ENCODE peak calls at places on chromosomes 5 and 9, in ten cellular contexts. One of them, this sample, is unnamed.
A peak's percentile ranks its signal among the peaks of the same experiment; 100 is the strongest.

GRCh38 chr5:5271606-5272321 is 131.6 kb downstream of the ADAMTS16 start:
- DNase-seq in adrenal gland: no peak
- DNase-seq in HCT116: no peak
- DNase-seq in prostate gland: no peak
- DNase-seq in heart left ventricle: no peak
- DNase-seq in K562: no peak
- DNase-seq in suprapubic skin: no peak
- DNase-seq in stomach: no peak
- DNase-seq in esophagus muscularis mucosa: peak; percentile 68
- DNase-seq in sigmoid colon: no peak
- DNase-seq in this sample: no peak

GRCh38 chr5:137629646-137630045 is 106.2 kb downstream of the KLHL3 start:
- DNase-seq in adrenal gland: peak; percentile 40
- DNase-seq in HCT116: peak; percentile 51
- DNase-seq in prostate gland: no peak
- DNase-seq in heart left ventricle: no peak
- DNase-seq in K562: peak; percentile 62
- DNase-seq in suprapubic skin: no peak
- DNase-seq in stomach: no peak
- DNase-seq in esophagus muscularis mucosa: peak; percentile 80
- DNase-seq in sigmoid colon: no peak
- DNase-seq in this sample: no peak

GRCh38 chr9:95004452-95005275 is 278.2 kb downstream of the AOPEP start:
- DNase-seq in adrenal gland: peak; percentile 66
- DNase-seq in HCT116: no peak
- DNase-seq in prostate gland: peak; percentile 60
- DNase-seq in heart left ventricle: peak; percentile 78
- DNase-seq in K562: peak; percentile 72
- DNase-seq in suprapubic skin: no peak
- DNase-seq in stomach: peak; percentile 74
- DNase-seq in esophagus muscularis mucosa: no peak
- DNase-seq in sigmoid colon: peak; percentile 83
- DNase-seq in this sample: no peak

GRCh38 chr5:131279209-131279608 is 15.4 kb downstream of the CDC42SE2 start:
- DNase-seq in adrenal gland: no peak
- DNase-seq in HCT116: no peak
- DNase-seq in prostate gland: no peak
- DNase-seq in heart left ventricle: no peak
- DNase-seq in K562: no peak
- DNase-seq in suprapubic skin: no peak
- DNase-seq in stomach: no peak
- DNase-seq in esophagus muscularis mucosa: no peak
- DNase-seq in sigmoid colon: no peak
- DNase-seq in this sample: no peak

GRCh38 chr9:89871871-89872331 is 267.1 kb downstream of the GADD45G start:
- DNase-seq in adrenal gland: no peak
- DNase-seq in HCT116: no peak
- DNase-seq in prostate gland: no peak
- DNase-seq in heart left ventricle: peak; percentile 75
- DNase-seq in K562: no peak
- DNase-seq in suprapubic skin: peak; percentile 65
- DNase-seq in stomach: peak; percentile 19
- DNase-seq in esophagus muscularis mucosa: no peak
- DNase-seq in sigmoid colon: peak; percentile 62
- DNase-seq in this sample: no peak

GRCh38 chr9:89532478-89532877 is 34.6 kb upstream of the SEMA4D start:
- DNase-seq in adrenal gland: no peak
- DNase-seq in HCT116: no peak
- DNase-seq in prostate gland: no peak
- DNase-seq in heart left ventricle: no peak
- DNase-seq in K562: no peak
- DNase-seq in suprapubic skin: peak; percentile 24
- DNase-seq in stomach: peak; percentile 28
- DNase-seq in esophagus muscularis mucosa: no peak
- DNase-seq in sigmoid colon: no peak
- DNase-seq in this sample: no peak

GRCh38 chr5:57338849-57339340 is 143.7 kb downstream of the ACTBL2 start:
- DNase-seq in adrenal gland: no peak
- DNase-seq in HCT116: no peak
- DNase-seq in prostate gland: no peak
- DNase-seq in heart left ventricle: no peak
- DNase-seq in K562: no peak
- DNase-seq in suprapubic skin: no peak
- DNase-seq in stomach: no peak
- DNase-seq in esophagus muscularis mucosa: no peak
- DNase-seq in sigmoid colon: no peak
- DNase-seq in this sample: no peak

GRCh38 chr5:74625742-74626241 is 14.7 kb downstream of the ENC1 start:
- DNase-seq in adrenal gland: no peak
- DNase-seq in HCT116: no peak
- DNase-seq in prostate gland: no peak
- DNase-seq in heart left ventricle: no peak
- DNase-seq in K562: no peak
- DNase-seq in suprapubic skin: no peak
- DNase-seq in stomach: peak; percentile 52
- DNase-seq in esophagus muscularis mucosa: no peak
- DNase-seq in sigmoid colon: no peak
- DNase-seq in this sample: no peak

GRCh38 chr9:33921967-33922895 is 105.3 kb downstream of the UBE2R2 start:
- DNase-seq in adrenal gland: no peak
- DNase-seq in HCT116: peak; percentile 7
- DNase-seq in prostate gland: no peak
- DNase-seq in heart left ventricle: no peak
- DNase-seq in K562: peak; percentile 40
- DNase-seq in suprapubic skin: no peak
- DNase-seq in stomach: no peak
- DNase-seq in esophagus muscularis mucosa: no peak
- DNase-seq in sigmoid colon: no peak
- DNase-seq in this sample: no peak
- TF ChIP-seq POLR2A in adrenal gland: no peak
- TF ChIP-seq POLR2A in HCT116: no peak
- TF ChIP-seq POLR2A in prostate gland: no peak
- TF ChIP-seq POLR2A in heart left ventricle: no peak
- TF ChIP-seq POLR2A in K562: peak; percentile 6
- TF ChIP-seq POLR2A in suprapubic skin: no peak
- TF ChIP-seq POLR2A in stomach: no peak
- TF ChIP-seq POLR2A in esophagus muscularis mucosa: no peak
- TF ChIP-seq POLR2A in sigmoid colon: no peak
- TF ChIP-seq POLR2A in this sample: no peak

GRCh38 chr9:33752130-33752637 is 43.2 kb upstream of the PRSS3 start:
- DNase-seq in adrenal gland: no peak
- DNase-seq in HCT116: no peak
- DNase-seq in prostate gland: no peak
- DNase-seq in heart left ventricle: no peak
- DNase-seq in K562: no peak
- DNase-seq in suprapubic skin: no peak
- DNase-seq in stomach: no peak
- DNase-seq in esophagus muscularis mucosa: no peak
- DNase-seq in sigmoid colon: no peak
- DNase-seq in this sample: no peak

GRCh38 chr9:33751536-33752129 is 43.7 kb upstream of the PRSS3 start:
- DNase-seq in adrenal gland: no peak
- DNase-seq in HCT116: no peak
- DNase-seq in prostate gland: no peak
- DNase-seq in heart left ventricle: no peak
- DNase-seq in K562: no peak
- DNase-seq in suprapubic skin: no peak
- DNase-seq in stomach: no peak
- DNase-seq in esophagus muscularis mucosa: no peak
- DNase-seq in sigmoid colon: no peak
- DNase-seq in this sample: no peak

GRCh38 chr9:33750307-33750838 is 45.0 kb upstream of the PRSS3 start:
- DNase-seq in adrenal gland: no peak
- DNase-seq in HCT116: no peak
- DNase-seq in prostate gland: no peak
- DNase-seq in heart left ventricle: no peak
- DNase-seq in K562: no peak
- DNase-seq in suprapubic skin: no peak
- DNase-seq in stomach: peak; percentile 41
- DNase-seq in esophagus muscularis mucosa: no peak
- DNase-seq in sigmoid colon: no peak
- DNase-seq in this sample: no peak

GRCh38 chr9:33748633-33749304 is 46.6 kb upstream of the PRSS3 start:
- DNase-seq in adrenal gland: no peak
- DNase-seq in HCT116: no peak
- DNase-seq in prostate gland: no peak
- DNase-seq in heart left ventricle: no peak
- DNase-seq in K562: no peak
- DNase-seq in suprapubic skin: no peak
- DNase-seq in stomach: no peak
- DNase-seq in esophagus muscularis mucosa: no peak
- DNase-seq in sigmoid colon: no peak
- DNase-seq in this sample: no peak

DNA sequence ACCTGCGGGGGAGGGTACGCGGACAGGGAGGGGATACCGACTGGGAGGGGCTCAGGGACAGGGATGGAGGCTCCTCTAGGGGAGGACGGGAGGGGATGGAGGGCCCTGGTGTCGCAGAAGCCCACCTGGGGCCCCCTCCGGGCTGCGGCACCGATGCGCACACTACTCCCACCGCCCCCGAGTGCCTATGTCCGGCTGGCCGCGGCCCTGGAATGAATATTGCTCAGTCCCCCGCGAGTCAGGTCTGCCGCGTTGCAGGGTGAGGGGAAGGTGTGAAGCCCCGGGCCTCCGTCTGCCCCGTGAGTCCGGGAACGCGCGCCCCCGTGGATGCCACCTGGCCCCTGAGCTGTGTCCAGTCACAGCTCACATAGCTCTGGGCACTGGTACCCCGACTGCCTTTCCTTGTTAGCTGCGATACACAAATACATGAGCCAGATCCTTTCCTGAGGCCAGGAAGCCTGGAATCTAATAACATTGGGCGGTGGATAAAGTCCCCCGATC is 44.5 kb upstream of the PRSS3 start:
- DNase-seq in adrenal gland: no peak
- DNase-seq in HCT116: no peak
- DNase-seq in prostate gland: no peak
- DNase-seq in heart left ventricle: no peak
- DNase-seq in K562: no peak
- DNase-seq in suprapubic skin: no peak
- DNase-seq in stomach: no peak
- DNase-seq in esophagus muscularis mucosa: no peak
- DNase-seq in sigmoid colon: no peak
- DNase-seq in this sample: no peak
- H3K4me3 ChIP-seq in adrenal gland: no peak overlapping the region
- H3K4me3 ChIP-seq in HCT116: peak overlapping the region; percentile 79
- H3K4me3 ChIP-seq in prostate gland: no peak overlapping the region
- H3K4me3 ChIP-seq in heart left ventricle: peak overlapping the region; percentile 6
- H3K4me3 ChIP-seq in K562: no peak overlapping the region
- H3K4me3 ChIP-seq in suprapubic skin: peak overlapping the region; percentile 46
- H3K4me3 ChIP-seq in stomach: peak overlapping the region; percentile 37
- H3K4me3 ChIP-seq in esophagus muscularis mucosa: peak overlapping the region; percentile 25
- H3K4me3 ChIP-seq in sigmoid colon: peak overlapping the region; percentile 24
- H3K4me3 ChIP-seq in this sample: no peak overlapping the region

GRCh38 chr9:32554107-32554506 is 1.7 kb upstream of the TOPORS start:
- DNase-seq in adrenal gland: no peak
- DNase-seq in HCT116: no peak
- DNase-seq in prostate gland: no peak
- DNase-seq in heart left ventricle: no peak
- DNase-seq in K562: peak; percentile 75
- DNase-seq in suprapubic skin: no peak
- DNase-seq in stomach: no peak
- DNase-seq in esophagus muscularis mucosa: no peak
- DNase-seq in sigmoid colon: no peak
- DNase-seq in this sample: no peak

GRCh38 chr9:32551491-32552049 is 557 bp upstream of the SMIM27 start:
- DNase-seq in adrenal gland: peak; percentile 41
- DNase-seq in HCT116: peak; percentile 7
- DNase-seq in prostate gland: peak; percentile 22
- DNase-seq in heart left ventricle: no peak
- DNase-seq in K562: peak; percentile 15
- DNase-seq in suprapubic skin: no peak
- DNase-seq in stomach: no peak
- DNase-seq in esophagus muscularis mucosa: no peak
- DNase-seq in sigmoid colon: peak; percentile 70
- DNase-seq in this sample: peak; percentile 27

GRCh38 chr9:32550046-32550608 is 2.0 kb upstream of the SMIM27 start:
- DNase-seq in adrenal gland: no peak
- DNase-seq in HCT116: no peak
- DNase-seq in prostate gland: no peak
- DNase-seq in heart left ventricle: no peak
- DNase-seq in K562: no peak
- DNase-seq in suprapubic skin: no peak
- DNase-seq in stomach: no peak
- DNase-seq in esophagus muscularis mucosa: no peak
- DNase-seq in sigmoid colon: no peak
- DNase-seq in this sample: no peak

GRCh38 chr9:32550609-32551490 is 1.3 kb upstream of the SMIM27 start:
- DNase-seq in adrenal gland: peak; percentile 94
- DNase-seq in HCT116: peak; percentile 23
- DNase-seq in prostate gland: peak; percentile 92
- DNase-seq in heart left ventricle: peak; percentile 93
- DNase-seq in K562: peak; percentile 93
- DNase-seq in suprapubic skin: peak; percentile 94
- DNase-seq in stomach: peak; percentile 90
- DNase-seq in esophagus muscularis mucosa: peak; percentile 98
- DNase-seq in sigmoid colon: peak; percentile 97
- DNase-seq in this sample: peak; percentile 89

GRCh38 chr9:32552172-32552872 is at the start of the genes SMIM27 and TOPORS:
- DNase-seq in adrenal gland: peak; percentile 90
- DNase-seq in HCT116: peak; percentile 84
- DNase-seq in prostate gland: peak; percentile 86
- DNase-seq in heart left ventricle: peak; percentile 91
- DNase-seq in K562: peak; percentile 82
- DNase-seq in suprapubic skin: peak; percentile 94
- DNase-seq in stomach: peak; percentile 92
- DNase-seq in esophagus muscularis mucosa: peak; percentile 96
- DNase-seq in sigmoid colon: peak; percentile 96
- DNase-seq in this sample: peak; percentile 83
- TF ChIP-seq POLR2A in adrenal gland: peak; percentile 70
- TF ChIP-seq POLR2A in HCT116: peak; percentile 88
- TF ChIP-seq POLR2A in prostate gland: peak; percentile 80
- TF ChIP-seq POLR2A in heart left ventricle: peak; percentile 84
- TF ChIP-seq POLR2A in K562: peak; percentile 89
- TF ChIP-seq POLR2A in suprapubic skin: peak; percentile 66
- TF ChIP-seq POLR2A in stomach: peak; percentile 20
- TF ChIP-seq POLR2A in esophagus muscularis mucosa: peak; percentile 19
- TF ChIP-seq POLR2A in sigmoid colon: peak; percentile 45
- TF ChIP-seq POLR2A in this sample: no peak

DNA sequence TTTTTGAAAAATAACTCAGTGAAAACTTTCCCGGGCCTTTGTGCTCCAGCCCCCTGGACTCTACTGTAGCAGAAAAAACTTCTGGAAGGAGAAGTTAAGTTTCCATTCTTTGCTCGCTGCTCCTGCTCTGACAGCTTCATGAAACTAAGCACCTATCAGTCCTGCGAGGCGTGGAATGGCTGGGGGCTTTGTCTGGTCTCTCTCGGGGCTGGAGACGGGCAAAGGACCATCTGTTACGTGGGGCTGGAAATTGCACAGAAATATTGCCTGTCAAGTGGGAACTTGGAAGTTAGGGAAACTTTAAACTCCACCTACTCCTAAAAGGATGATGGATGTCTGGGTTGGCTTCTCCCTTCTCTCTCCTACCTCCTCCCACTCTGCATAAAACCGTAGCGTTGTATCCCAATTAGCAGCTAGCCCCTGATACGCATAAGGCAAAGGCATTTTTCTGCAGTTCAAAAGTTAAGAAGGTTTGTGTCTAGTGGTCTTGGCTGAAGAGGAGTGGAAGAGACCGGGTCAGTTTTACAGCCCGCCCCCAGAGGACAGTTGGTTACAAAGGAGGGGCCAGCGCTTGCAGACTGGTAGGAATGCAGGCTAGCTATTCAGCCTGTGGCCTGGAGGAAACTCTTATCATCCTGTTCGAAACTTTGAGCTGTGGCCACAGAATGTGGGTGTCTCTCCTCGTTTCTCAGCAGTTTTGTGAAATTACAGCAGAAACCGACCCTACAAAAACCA is 1.2 kb downstream of the FBXL7 start:
- DNase-seq in adrenal gland: peak; percentile 74
- DNase-seq in HCT116: no peak
- DNase-seq in prostate gland: peak; percentile 44
- DNase-seq in heart left ventricle: peak; percentile 71
- DNase-seq in K562: no peak
- DNase-seq in suprapubic skin: no peak
- DNase-seq in stomach: no peak
- DNase-seq in esophagus muscularis mucosa: peak; percentile 91
- DNase-seq in sigmoid colon: peak; percentile 77
- DNase-seq in this sample: peak; percentile 86
- H3K4me3 ChIP-seq in adrenal gland: peak overlapping the region; percentile 57
- H3K4me3 ChIP-seq in HCT116: no peak overlapping the region
- H3K4me3 ChIP-seq in prostate gland: peak overlapping the region; percentile 74
- H3K4me3 ChIP-seq in heart left ventricle: peak overlapping the region; percentile 88
- H3K4me3 ChIP-seq in K562: no peak overlapping the region
- H3K4me3 ChIP-seq in suprapubic skin: peak overlapping the region; percentile 69
- H3K4me3 ChIP-seq in stomach: peak overlapping the region; percentile 67
- H3K4me3 ChIP-seq in esophagus muscularis mucosa: peak overlapping the region; percentile 89
- H3K4me3 ChIP-seq in sigmoid colon: peak overlapping the region; percentile 87
- H3K4me3 ChIP-seq in this sample: peak overlapping the region; percentile 49